ENCODE peak calls at places on chromosomes 7 and 10, in eight cellular contexts. L is left ventricle myocardium inferior, J is cardiac muscle cell, P is tibial artery, W is fibroblast of pulmonary artery, V is kidney epithelial cell, X is Panc1, G is mammary epithelial cell. O is an unnamed sample.

GRCh38 chr7:17021205-17021604 is 139.4 kb upstream of the AGR3 start:
- DNase-seq in L (no peak), J (peak), P (no peak), W (no peak), V (no peak), X (no peak), G (peak), O (no peak)

GRCh38 chr7:77923419-77923818 is 124.8 kb downstream of the PHTF2 start:
- DNase-seq in L (no peak), J (no peak), P (no peak), W (no peak), V (no peak), X (no peak), G (no peak), O (no peak)

GRCh38 chr7:110922906-110923305 is 168.0 kb upstream of the LRRN3 start:
- DNase-seq in L (no peak), J (peak), P (no peak), W (peak), V (peak), X (no peak), G (peak), O (no peak)

GRCh38 chr10:49139866-49140195 is 6.0 kb upstream of the FAM170B start:
- DNase-seq in L (no peak), J (peak), P (no peak), W (peak), V (peak), X (no peak), G (peak), O (no peak)

GRCh38 chr10:29807407-29807806 is 172.6 kb upstream of the SVIL start:
- DNase-seq in L (no peak), J (peak), P (no peak), W (peak), V (no peak), X (peak), G (peak), O (no peak)

GRCh38 chr7:132343196-132343595 is 233.1 kb downstream of the PLXNA4 start:
- DNase-seq in L (no peak), J (peak), P (no peak), W (peak), V (no peak), X (no peak), G (no peak), O (no peak)

GRCh38 chr7:2640858-2641257 is 9.1 kb downstream of the TTYH3 start:
- DNase-seq in L (no peak), J (no peak), P (no peak), W (no peak), V (no peak), X (no peak), G (no peak), O (no peak)

GRCh38 chr7:157003445-157004049 is 6.9 kb downstream of the MNX1 start:
- DNase-seq in L (no peak), J (no peak), P (peak), W (no peak), V (no peak), X (no peak), G (no peak), O (no peak)

GRCh38 chr7:50436133-50436802 is 13.9 kb downstream of the FIGNL1 start:
- DNase-seq in L (no peak), J (peak), P (no peak), W (peak), V (peak), X (no peak), G (peak), O (no peak)

GRCh38 chr10:34337917-34338316 is 477.2 kb downstream of the PARD3 start:
- DNase-seq in L (no peak), J (no peak), P (no peak), W (no peak), V (no peak), X (no peak), G (no peak), O (no peak)

GRCh38 chr7:560966-561630 is 41.5 kb upstream of the PDGFA start:
- DNase-seq in L (no peak), J (no peak), P (no peak), W (no peak), V (no peak), X (no peak), G (no peak), O (no peak)
- TF ChIP-seq CTCF in L (no peak), J (no peak), P (no peak), W (no peak), V (peak), X (no peak), G (no peak), O (no peak)

GRCh38 chr10:132536964-132537712 is 449 bp upstream of the INPP5A start:
- DNase-seq in L (peak), J (peak), P (peak), W (peak), V (peak), X (peak), G (peak), O (peak)
- TF ChIP-seq CTCF in L (peak), J (peak), P (peak), W (no peak), V (no peak), X (peak), G (no peak), O (peak)

GRCh38 chr10:110324201-110324804 is 19.6 kb upstream of the SMNDC1 start:
- DNase-seq in L (no peak), J (no peak), P (no peak), W (no peak), V (no peak), X (no peak), G (no peak), O (no peak)

GRCh38 chr10:110323503-110323902 is 18.8 kb upstream of the SMNDC1 start:
- DNase-seq in L (no peak), J (peak), P (no peak), W (peak), V (peak), X (no peak), G (peak), O (no peak)

GRCh38 chr10:110324805-110325280 is 20.1 kb upstream of the SMNDC1 start:
- DNase-seq in L (no peak), J (no peak), P (no peak), W (no peak), V (no peak), X (no peak), G (no peak), O (no peak)

GRCh38 chr10:110327262-110327914 is 22.7 kb upstream of the SMNDC1 start:
- DNase-seq in L (no peak), J (no peak), P (no peak), W (no peak), V (no peak), X (no peak), G (no peak), O (no peak)

GRCh38 chr10:110326351-110327032 is 21.8 kb upstream of the SMNDC1 start:
- DNase-seq in L (no peak), J (no peak), P (no peak), W (peak), V (peak), X (no peak), G (peak), O (no peak)
- TF ChIP-seq CTCF in L (no peak), J (no peak), P (no peak), W (no peak), V (no peak), X (no peak), G (no peak), O (no peak)

DNA sequence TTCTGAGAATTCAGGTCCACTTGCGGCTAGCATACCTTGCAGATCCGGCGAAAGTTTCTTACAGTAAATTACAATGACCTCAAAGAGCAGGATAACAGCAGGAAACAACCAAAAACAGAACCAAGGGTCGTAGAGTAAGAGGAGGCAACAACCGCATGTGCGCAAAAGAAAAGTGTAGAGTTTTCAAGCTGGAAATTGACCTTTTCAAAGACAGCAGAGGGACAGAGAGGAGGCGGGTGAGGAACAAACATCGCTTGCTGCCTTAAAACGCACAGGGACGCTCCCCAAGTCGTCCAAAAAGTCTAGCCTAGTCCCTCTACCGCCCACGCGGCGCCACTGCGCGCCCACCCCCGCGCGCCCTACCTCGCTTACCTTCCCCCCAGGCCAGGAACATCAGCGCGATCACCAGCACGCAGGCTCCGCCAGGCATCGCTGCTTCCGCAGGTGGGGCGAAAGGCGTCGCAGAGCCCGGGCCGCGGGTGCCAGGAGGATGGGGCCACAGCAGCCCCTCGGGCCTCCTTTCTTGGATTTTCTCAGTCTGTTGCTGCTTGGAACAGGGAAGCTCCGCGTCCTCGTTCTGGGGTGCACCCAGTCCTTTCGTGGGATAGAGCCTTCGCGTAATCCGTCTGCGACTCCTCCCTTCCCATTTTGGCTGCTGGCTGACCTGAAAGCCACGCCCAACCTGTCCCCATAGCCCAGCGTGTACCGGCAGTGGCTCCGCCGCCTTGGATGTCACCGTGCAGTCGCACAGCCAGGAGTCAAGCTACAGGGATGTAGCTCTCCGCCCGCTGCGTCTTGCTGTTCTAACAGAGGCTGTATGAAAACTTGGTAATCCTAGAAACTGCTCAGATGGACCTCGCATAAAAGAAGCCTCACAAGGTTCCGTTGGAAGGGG is at the start of gene VWDE:
- DNase-seq in L (no peak), J (peak), P (no peak), W (peak), V (no peak), X (peak), G (peak), O (peak)
- TF ChIP-seq CTCF in L (no peak), J (no peak), P (no peak), W (no peak), V (no peak), X (no peak), G (no peak), O (peak)

GRCh38 chr10:26861326-26861998 is 704 bp upstream of the ABI1 start:
- DNase-seq in L (no peak), J (no peak), P (no peak), W (no peak), V (no peak), X (no peak), G (no peak), O (no peak)
- TF ChIP-seq CTCF in L (peak), J (no peak), P (peak), W (no peak), V (no peak), X (peak), G (no peak), O (no peak)